ENCODE peak calls at places on chromosomes 4 and X, in ten cellular contexts. U is HepG2; P is fibroblast of lung; T is CD8-positive, alpha-beta T cell; L is H9; C is mesendoderm; K is A673; G is uterus; I is IMR-90; O is colonic mucosa. A is an unnamed sample.

GRCh38 chr4:180205276-180205675 is 2037.9 kb upstream of the TENM3 start:
- DNase-seq in U (no peak), P (no peak), T (no peak), L (no peak), C (no peak), K (no peak), G (no peak), I (no peak), O (no peak), A (no peak)

GRCh38 chr4:175453456-175453855 is 358.6 kb downstream of the GPM6A start:
- DNase-seq in U (no peak), P (peak; percentile 42), T (no peak), L (no peak), C (peak; percentile 34), K (no peak), G (no peak), I (no peak), O (no peak), A (no peak)

GRCh38 chr4:145216532-145216931 is 36.1 kb upstream of the OTUD4 start:
- DNase-seq in U (no peak), P (peak; percentile 28), T (no peak), L (no peak), C (no peak), K (peak; percentile 37), G (no peak), I (peak; percentile 44), O (no peak), A (no peak)

GRCh38 chr4:166198516-166198915 is 325.5 kb downstream of the TLL1 start:
- DNase-seq in U (no peak), P (no peak), T (no peak), L (peak; percentile 44), C (peak; percentile 25), K (no peak), G (no peak), I (no peak), O (no peak), A (peak; percentile 67)

GRCh38 chr4:81527115-81527514 is 55.4 kb upstream of the RASGEF1B start:
- DNase-seq in U (no peak), P (no peak), T (no peak), L (no peak), C (no peak), K (no peak), G (no peak), I (no peak), O (no peak), A (no peak)

GRCh38 chrX:119234931-119235555 is 1.0 kb upstream of the PGRMC1 start:
- DNase-seq in U (no peak), P (no peak), T (no peak), L (peak; percentile 46), C (peak; percentile 66), K (no peak), G (peak; percentile 40), I (no peak), O (peak; percentile 22), A (peak; percentile 63)

GRCh38 chr4:98639523-98639922 is 18.9 kb downstream of the TSPAN5 start:
- DNase-seq in U (no peak), P (no peak), T (no peak), L (no peak), C (no peak), K (no peak), G (no peak), I (peak; percentile 19), O (no peak), A (no peak)

GRCh38 chr4:128379860-128380259 is 92.2 kb upstream of the PGRMC2 start:
- DNase-seq in U (peak; percentile 12), P (no peak), T (no peak), L (peak; percentile 52), C (peak; percentile 62), K (peak; percentile 15), G (no peak), I (peak; percentile 49), O (no peak), A (peak; percentile 79)

GRCh38 chr4:4673070-4673469 is 131.2 kb upstream of the STX18 start:
- DNase-seq in U (no peak), P (peak; percentile 51), T (no peak), L (peak; percentile 97), C (peak; percentile 98), K (peak; percentile 93), G (no peak), I (no peak), O (peak; percentile 69), A (peak; percentile 99)

GRCh38 chrX:71254092-71254941 is at the start of gene ZMYM3:
- DNase-seq in U (peak; percentile 67), P (peak; percentile 83), T (peak; percentile 50), L (peak; percentile 85), C (peak; percentile 94), K (peak; percentile 92), G (peak; percentile 85), I (peak; percentile 76), O (peak; percentile 86), A (peak; percentile 92)

GRCh38 chr4:142743071-142743825 is 102.9 kb downstream of the INPP4B start:
- DNase-seq in U (no peak), P (peak; percentile 83), T (no peak), L (no peak), C (peak; percentile 6), K (peak; percentile 81), G (no peak), I (peak; percentile 45), O (no peak), A (no peak)

GRCh38 chr4:17352357-17352756 is 159.5 kb downstream of the QDPR start:
- DNase-seq in U (no peak), P (no peak), T (no peak), L (no peak), C (no peak), K (no peak), G (no peak), I (no peak), O (no peak), A (no peak)

GRCh38 chr4:17358236-17358635 is 153.7 kb downstream of the QDPR start:
- DNase-seq in U (no peak), P (peak; percentile 43), T (no peak), L (no peak), C (no peak), K (no peak), G (no peak), I (no peak), O (no peak), A (no peak)

DNA sequence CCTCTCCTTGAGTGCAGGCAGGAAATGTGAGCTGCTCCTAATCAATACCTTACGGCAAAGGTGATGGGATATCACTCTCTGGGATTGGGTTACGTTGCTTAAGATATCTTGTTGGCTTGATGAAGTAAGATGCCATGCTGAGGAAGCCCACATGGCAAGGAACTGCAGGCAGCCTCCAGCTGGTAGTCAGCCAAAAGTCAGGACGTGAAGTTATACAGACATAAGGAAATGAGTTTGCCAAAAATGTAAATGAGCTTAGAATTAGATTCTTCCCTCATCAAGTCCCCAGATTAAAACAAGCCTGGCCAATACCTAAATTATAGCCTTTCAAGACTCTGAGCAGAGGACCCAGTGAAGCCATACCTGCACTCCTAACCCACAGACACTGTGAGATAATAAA is 155.0 kb downstream of the QDPR start:
- DNase-seq in U (no peak), P (no peak), T (no peak), L (no peak), C (no peak), K (peak; percentile 51), G (no peak), I (no peak), O (no peak), A (no peak)
- H3K27me3 ChIP-seq in U (no peaks in the 10 kb centered on the region), P (peaks cover 2% of the 10 kb centered on the region), T (no peaks in the 10 kb centered on the region), L (no peaks in the 10 kb centered on the region), C (no peaks in the 10 kb centered on the region), K (no peaks in the 10 kb centered on the region), G (no peaks in the 10 kb centered on the region), I (peaks cover 20% of the 10 kb centered on the region), O (no peaks in the 10 kb centered on the region), A (no peaks in the 10 kb centered on the region)

GRCh38 chrX:150615356-150615755 is 46.9 kb downstream of the MTM1 start:
- DNase-seq in U (no peak), P (no peak), T (no peak), L (no peak), C (no peak), K (no peak), G (no peak), I (no peak), O (no peak), A (no peak)
- H3K27ac ChIP-seq in U (no peak overlapping the region), P (no peak overlapping the region), T (no peak overlapping the region), L (no peak overlapping the region), C (no peak overlapping the region), K (no peak overlapping the region), G (no peak overlapping the region), I (no peak overlapping the region), O (no peak overlapping the region), A (no peak overlapping the region)

GRCh38 chr4:54226399-54227260 is 2.5 kb upstream of the PDGFRA start:
- DNase-seq in U (no peak), P (peak; percentile 75), T (no peak), L (peak; percentile 50), C (peak; percentile 74), K (no peak), G (peak; percentile 81), I (peak; percentile 86), O (peak; percentile 45), A (peak; percentile 85)

GRCh38 chr4:54225671-54226398 is 3.3 kb upstream of the PDGFRA start:
- DNase-seq in U (no peak), P (no peak), T (no peak), L (peak; percentile 38), C (peak; percentile 61), K (no peak), G (peak; percentile 24), I (no peak), O (no peak), A (peak; percentile 71)

GRCh38 chr4:54228064-54228527 is 997 bp upstream of the PDGFRA start:
- DNase-seq in U (peak; percentile 5), P (peak; percentile 68), T (no peak), L (peak; percentile 84), C (peak; percentile 85), K (peak; percentile 37), G (peak; percentile 85), I (peak; percentile 82), O (peak; percentile 70), A (peak; percentile 95)

GRCh38 chr4:54227261-54228063 is 1.6 kb upstream of the PDGFRA start:
- DNase-seq in U (no peak), P (peak; percentile 75), T (no peak), L (peak; percentile 72), C (peak; percentile 83), K (peak; percentile 42), G (peak; percentile 20), I (peak; percentile 80), O (no peak), A (peak; percentile 86)

DNA sequence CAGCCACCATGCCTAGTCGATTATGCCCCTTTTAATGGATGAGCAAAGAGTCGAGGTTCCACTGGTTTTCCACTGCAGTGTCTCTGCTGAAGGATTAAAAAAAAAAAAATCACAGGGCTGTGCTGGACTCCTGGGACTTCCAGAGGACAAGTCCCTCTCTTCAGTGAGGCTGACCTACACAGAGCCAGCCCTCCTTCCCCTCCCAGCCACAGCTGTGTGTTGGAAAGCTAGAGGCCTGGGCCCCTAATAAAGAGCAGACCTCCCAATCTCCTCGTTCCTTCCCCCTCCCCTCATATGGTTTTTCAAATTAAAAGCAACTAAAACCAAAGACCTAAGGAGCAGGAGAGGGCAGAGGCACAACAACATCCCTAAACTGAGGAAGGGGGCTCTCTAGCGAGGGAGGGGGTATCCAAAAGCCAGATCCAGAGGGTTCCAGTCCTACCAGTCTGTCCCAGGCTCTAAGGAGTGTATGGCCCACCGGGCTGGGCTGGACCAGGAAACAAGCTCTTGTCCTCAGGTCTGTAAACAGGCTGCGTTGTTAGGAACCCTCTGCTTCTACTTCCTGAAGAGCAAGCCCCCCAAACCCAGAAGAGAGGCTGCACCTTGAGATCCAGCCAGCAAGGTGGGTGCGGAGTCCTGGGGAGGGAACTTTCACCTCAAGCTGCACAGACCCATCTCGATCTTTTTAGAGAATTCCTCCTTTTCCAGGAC is 4.0 kb upstream of the PDGFRA start:
- DNase-seq in U (no peak), P (no peak), T (no peak), L (no peak), C (peak; percentile 31), K (no peak), G (peak; percentile 37), I (no peak), O (no peak), A (peak; percentile 61)
- H3K27me3 ChIP-seq in U (peaks cover 5% of the 10 kb centered on the region), P (no peaks in the 10 kb centered on the region), T (peaks cover 35% of the 10 kb centered on the region), L (peaks cover 60% of the 10 kb centered on the region), C (peaks cover 19% of the 10 kb centered on the region), K (peaks cover 64% of the 10 kb centered on the region), G (peaks cover 32% of the 10 kb centered on the region), I (no peaks in the 10 kb centered on the region), O (peaks cover 61% of the 10 kb centered on the region), A (peaks cover 92% of the 10 kb centered on the region)

GRCh38 chr4:8785656-8786142 is 85.9 kb downstream of the HMX1 start:
- DNase-seq in U (no peak), P (no peak), T (no peak), L (no peak), C (no peak), K (no peak), G (no peak), I (no peak), O (no peak), A (no peak)
- H3K27ac ChIP-seq in U (no peak overlapping the region), P (no peak overlapping the region), T (no peak overlapping the region), L (no peak overlapping the region), C (no peak overlapping the region), K (no peak overlapping the region), G (no peak overlapping the region), I (no peak overlapping the region), O (no peak overlapping the region), A (no peak overlapping the region)